ENCODE peak calls at places on chromosomes 7 and 10, in five cellular contexts. Q is testis, F is fibroblast of lung, V is adrenal gland, G is cardiac muscle cell. E is an unnamed sample. For H3K4me1, the result is how much of the 10 kb centered on the place peaks cover.

GRCh38 chr10:95509281-95509680 is 51.9 kb downstream of the SORBS1 start:
- DNase-seq in V (no peak), G (peak), F (no peak), Q (no peak), E (no peak)

GRCh38 chr7:29564455-29565185 is 985 bp downstream of the PRR15 start:
- DNase-seq in Q (peak), F (peak), G (peak), V (peak), E (peak)

GRCh38 chr10:22825841-22826240 is 102.0 kb upstream of the ARMC3 start:
- DNase-seq in V (no peak), G (no peak), Q (peak), F (no peak), E (no peak)

GRCh38 chr7:102933763-102934162 is 21.0 kb downstream of the LRRC17 start:
- DNase-seq in V (peak), G (peak), F (peak), Q (peak), E (peak)

GRCh38 chr10:113131611-113132330 is 181.7 kb downstream of the TCF7L2 start:
- DNase-seq in G (peak), V (no peak), F (peak), Q (no peak), E (no peak)

GRCh38 chr7:112272921-112273561 is 66.5 kb downstream of the ZNF277 start:
- DNase-seq in G (peak), Q (no peak), V (peak), F (peak), E (no peak)

GRCh38 chr10:14782691-14783363 is 8.1 kb upstream of the FAM107B start:
- DNase-seq in G (peak), Q (no peak), V (peak), F (no peak), E (no peak)

GRCh38 chr7:21104124-21104500 is 317.4 kb upstream of the SP8 start:
- DNase-seq in F (no peak), Q (no peak), G (no peak), V (no peak), E (no peak)

GRCh38 chr7:20343211-20343610 is 12.5 kb downstream of the ITGB8 start:
- DNase-seq in V (no peak), Q (no peak), G (no peak), F (no peak), E (no peak)

GRCh38 chr7:158442260-158442659 is 145.4 kb downstream of the PTPRN2 start:
- DNase-seq in V (no peak), F (no peak), Q (no peak), G (no peak), E (no peak)

GRCh38 chr10:43981696-43982095 is 333.0 kb upstream of the ZNF32 start:
- DNase-seq in Q (no peak), F (no peak), V (no peak), G (no peak), E (no peak)

GRCh38 chr7:151415375-151416112 is 5.7 kb upstream of the WDR86 start:
- DNase-seq in G (peak), F (peak), V (no peak), Q (no peak), E (no peak)

GRCh38 chr10:64658528-64658927 is 1137.3 kb downstream of the REEP3 start:
- DNase-seq in Q (no peak), F (no peak), V (no peak), G (no peak), E (no peak)

GRCh38 chr10:59830601-59831259 is 75.6 kb downstream of the CCDC6 start:
- DNase-seq in V (peak), Q (peak), F (peak), G (peak), E (peak)

GRCh38 chr10:104197364-104197763 is 34.8 kb downstream of the CFAP43 start:
- DNase-seq in F (no peak), G (no peak), V (no peak), Q (no peak), E (no peak)

GRCh38 chr7:116801092-116801710 is 61.2 kb upstream of the CAPZA2 start:
- DNase-seq in Q (no peak), G (peak), V (no peak), F (peak), E (no peak)

GRCh38 chr7:14504134-14504533 is 398.4 kb downstream of the DGKB start:
- DNase-seq in V (no peak), Q (no peak), G (no peak), F (no peak), E (no peak)

GRCh38 chr10:618229-618989 is 71.1 kb downstream of the DIP2C start:
- DNase-seq in G (no peak), Q (peak), F (no peak), V (no peak), E (no peak)

GRCh38 chr10:614772-615582 is 74.5 kb downstream of the DIP2C start:
- DNase-seq in V (peak), Q (no peak), G (no peak), F (peak), E (no peak)

GRCh38 chr10:615583-616152 is 73.8 kb downstream of the DIP2C start:
- DNase-seq in G (peak), F (peak), Q (no peak), V (no peak), E (no peak)

GRCh38 chr10:619710-620109 is 69.8 kb downstream of the DIP2C start:
- DNase-seq in F (no peak), Q (no peak), V (no peak), G (no peak), E (no peak)

DNA sequence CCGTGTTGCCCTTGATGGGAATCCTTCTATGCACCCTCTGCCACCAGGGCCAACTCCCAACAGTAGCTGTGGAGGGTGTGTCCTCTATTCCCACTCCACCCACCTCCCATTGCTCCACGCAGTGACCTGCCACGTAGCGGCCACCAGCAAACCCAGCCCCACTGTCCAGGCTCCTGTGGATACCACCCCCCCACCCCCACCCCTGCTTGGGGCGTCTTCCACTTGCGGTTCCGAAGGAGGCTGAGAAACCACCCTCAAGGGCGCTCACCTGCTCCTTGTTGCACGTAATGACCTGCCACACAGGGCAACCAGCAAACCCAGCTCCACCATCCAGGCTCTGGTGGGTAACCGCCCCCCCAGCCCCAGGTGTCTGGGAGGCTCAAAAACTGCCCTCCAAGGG is 72.0 kb downstream of the DIP2C start:
- DNase-seq in Q (no peak), G (no peak), V (no peak), F (no peak), E (no peak)
- H3K4me1 ChIP-seq in Q (under half), G (under half), V (under half), F (under half), E (half or more)

GRCh38 chr10:79093658-79094411 is 25.1 kb downstream of the ZMIZ1 start:
- DNase-seq in F (peak), V (peak), Q (peak), G (no peak), E (peak)
- H3K4me3 ChIP-seq in F (no peak), V (no peak), Q (no peak), G (no peak), E (no peak)

GRCh38 chr7:30652951-30653641 is 29.2 kb downstream of the CRHR2 start:
- DNase-seq in V (no peak), Q (no peak), F (no peak), G (no peak), E (no peak)

GRCh38 chr7:30656006-30656575 is 26.2 kb downstream of the CRHR2 start:
- DNase-seq in Q (no peak), G (no peak), F (no peak), V (no peak), E (no peak)

GRCh38 chr7:30655096-30655970 is 26.9 kb downstream of the CRHR2 start:
- DNase-seq in V (no peak), G (no peak), Q (no peak), F (no peak), E (no peak)

GRCh38 chr7:30656611-30657010 is 25.6 kb downstream of the CRHR2 start:
- DNase-seq in G (no peak), V (no peak), Q (no peak), F (no peak), E (no peak)

GRCh38 chr7:30654296-30655090 is 27.8 kb downstream of the CRHR2 start:
- DNase-seq in V (no peak), G (no peak), Q (no peak), F (no peak), E (no peak)
- H3K4me1 ChIP-seq in V (under half), G (under half), Q (under half), F (under half), E (under half)

GRCh38 chr10:117166420-117167345 is 28.6 kb upstream of the VAX1 start:
- DNase-seq in Q (no peak), V (no peak), F (no peak), G (no peak), E (no peak)

GRCh38 chr10:117165557-117166419 is 27.7 kb upstream of the VAX1 start:
- DNase-seq in G (peak), Q (peak), V (peak), F (peak), E (no peak)

GRCh38 chr10:117163954-117164292 is 25.9 kb upstream of the VAX1 start:
- DNase-seq in F (no peak), V (no peak), G (no peak), Q (no peak), E (no peak)

GRCh38 chr10:117163061-117163953 is 25.2 kb upstream of the VAX1 start:
- DNase-seq in V (no peak), Q (no peak), F (no peak), G (no peak), E (no peak)

GRCh38 chr10:117164878-117165556 is 26.9 kb upstream of the VAX1 start:
- DNase-seq in G (no peak), F (no peak), V (no peak), Q (no peak), E (no peak)
- H3K4me3 ChIP-seq in G (no peak), F (no peak), V (peak), Q (peak), E (no peak)

GRCh38 chr10:30228638-30229037 is 120.4 kb downstream of the MTPAP start:
- DNase-seq in G (peak), V (no peak), Q (no peak), F (no peak), E (no peak)
- H3K4me1 ChIP-seq in G (under half), V (under half), Q (under half), F (under half), E (under half)

E was measured in right atrium auricular region.